ENCODE peak calls at places on chromosomes 16 and 17, in seven cellular contexts. T is mesendoderm, J is IMR-90, U is H1, Q is H9, S is neuronal stem cell, D is trophoblast cell. F is an unnamed sample.

GRCh38 chr17:27984816-27985215 is 57.7 kb upstream of the NLK start:
- DNase-seq in S (no peak), T (no peak), D (no peak), J (no peak), U (no peak), Q (no peak), F (no peak)

GRCh38 chr16:77551352-77551751 is 116.5 kb upstream of the ADAMTS18 start:
- DNase-seq in Q (no peak), U (no peak), J (no peak), D (no peak), T (no peak), S (no peak), F (peak)

GRCh38 chr17:30450125-30451027 is 26.8 kb upstream of the GOSR1 start:
- DNase-seq in U (no peak), T (no peak), J (peak), S (no peak), D (peak), Q (no peak), F (peak)

GRCh38 chr17:22286337-22287041 is 594.2 kb downstream of the KCNJ18 start:
- DNase-seq in T (no peak), D (no peak), J (no peak), Q (no peak), U (no peak), S (no peak), F (no peak)

GRCh38 chr16:48164907-48165715 is 9.3 kb upstream of the ABCC12 start:
- DNase-seq in J (peak), S (peak), T (peak), U (peak), Q (peak), D (peak), F (peak)

GRCh38 chr17:82384730-82385429 is 13.3 kb downstream of the UTS2R start:
- DNase-seq in D (peak), U (no peak), S (no peak), T (peak), Q (peak), J (peak), F (peak)

GRCh38 chr16:77974883-77975282 is 47.5 kb upstream of the CLEC3A start:
- DNase-seq in J (no peak), D (no peak), Q (peak), U (peak), S (peak), T (peak), F (no peak)

GRCh38 chr17:76544123-76544915 is 4.5 kb downstream of the PRCD start:
- DNase-seq in D (no peak), U (no peak), T (peak), S (no peak), Q (peak), J (no peak), F (peak)

GRCh38 chr16:4508806-4509205 is 29.8 kb downstream of the CDIP1 start:
- DNase-seq in J (no peak), U (no peak), T (no peak), Q (no peak), D (no peak), S (no peak), F (no peak)

GRCh38 chr16:86665319-86665675 is 86.9 kb downstream of the FOXL1 start:
- DNase-seq in J (peak), T (no peak), S (no peak), Q (no peak), D (no peak), U (no peak), F (peak)

GRCh38 chr17:36629252-36629847 is 28.0 kb downstream of the MRM1 start:
- DNase-seq in Q (peak), T (peak), U (peak), J (peak), D (peak), S (peak), F (peak)

GRCh38 chr17:80694085-80694991 is 149.7 kb downstream of the RPTOR start:
- DNase-seq in J (no peak), Q (no peak), T (no peak), D (no peak), U (no peak), S (no peak), F (no peak)

GRCh38 chr17:60159479-60159866 is 9.7 kb downstream of the CA4 start:
- DNase-seq in D (no peak), J (no peak), T (no peak), U (no peak), S (no peak), Q (no peak), F (no peak)

GRCh38 chr16:51875834-51876725 is 670.9 kb downstream of the TOX3 start:
- DNase-seq in U (no peak), D (no peak), S (no peak), J (no peak), Q (peak), T (no peak), F (peak)

GRCh38 chr17:14784997-14785696 is 480.0 kb downstream of the PMP22 start:
- DNase-seq in D (peak), T (peak), U (no peak), J (no peak), S (no peak), Q (peak), F (no peak)

GRCh38 chr16:72560617-72561016 is 388.7 kb upstream of the PMFBP1 start:
- DNase-seq in T (no peak), D (no peak), S (no peak), J (no peak), Q (no peak), U (no peak), F (peak)

GRCh38 chr17:41689497-41690299 is 1.0 kb downstream of the EIF1 start:
- DNase-seq in S (peak), D (no peak), T (peak), J (peak), Q (no peak), U (peak), F (peak)

GRCh38 chr16:19375561-19376158 is 42.0 kb upstream of the TMC5 start:
- DNase-seq in Q (peak), J (peak), T (peak), U (no peak), D (peak), S (peak), F (peak)

GRCh38 chr16:16124974-16125373 is 98.3 kb downstream of the ABCC6 start:
- DNase-seq in Q (no peak), D (no peak), J (no peak), U (no peak), S (no peak), T (no peak), F (no peak)

GRCh38 chr16:12020007-12020406 is 43.5 kb downstream of the SNX29 start:
- DNase-seq in T (no peak), Q (no peak), J (no peak), U (no peak), S (no peak), D (no peak), F (no peak)

GRCh38 chr17:9266031-9266680 is 244.8 kb downstream of the NTN1 start:
- DNase-seq in J (no peak), T (peak), U (no peak), D (peak), S (no peak), Q (no peak), F (no peak)

GRCh38 chr17:9270921-9271320 is 249.6 kb downstream of the NTN1 start:
- DNase-seq in S (no peak), U (no peak), Q (no peak), D (peak), J (no peak), T (peak), F (no peak)

GRCh38 chr17:9269350-9270035 is 248.2 kb downstream of the NTN1 start:
- DNase-seq in J (no peak), U (no peak), Q (no peak), S (no peak), D (no peak), T (no peak), F (no peak)

GRCh38 chr17:9266769-9267168 is 245.5 kb downstream of the NTN1 start:
- DNase-seq in J (no peak), T (no peak), S (no peak), Q (no peak), U (no peak), D (peak), F (no peak)

GRCh38 chr17:9268546-9268945 is 247.2 kb downstream of the NTN1 start:
- DNase-seq in J (peak), U (no peak), D (peak), S (no peak), Q (no peak), T (no peak), F (no peak)
- H2AK5ac ChIP-seq in J (no peak), U (no peak), D (no peak), S (no peak), Q (no peak), T (no peak), F (no peak)

GRCh38 chr16:26709175-26709574 is 357.6 kb upstream of the C16orf82 start:
- DNase-seq in J (no peak), T (peak), U (no peak), Q (peak), S (no peak), D (no peak), F (no peak)
- H2AK5ac ChIP-seq in J (no peak), T (no peak), U (no peak), Q (no peak), S (no peak), D (no peak), F (no peak)

DNA sequence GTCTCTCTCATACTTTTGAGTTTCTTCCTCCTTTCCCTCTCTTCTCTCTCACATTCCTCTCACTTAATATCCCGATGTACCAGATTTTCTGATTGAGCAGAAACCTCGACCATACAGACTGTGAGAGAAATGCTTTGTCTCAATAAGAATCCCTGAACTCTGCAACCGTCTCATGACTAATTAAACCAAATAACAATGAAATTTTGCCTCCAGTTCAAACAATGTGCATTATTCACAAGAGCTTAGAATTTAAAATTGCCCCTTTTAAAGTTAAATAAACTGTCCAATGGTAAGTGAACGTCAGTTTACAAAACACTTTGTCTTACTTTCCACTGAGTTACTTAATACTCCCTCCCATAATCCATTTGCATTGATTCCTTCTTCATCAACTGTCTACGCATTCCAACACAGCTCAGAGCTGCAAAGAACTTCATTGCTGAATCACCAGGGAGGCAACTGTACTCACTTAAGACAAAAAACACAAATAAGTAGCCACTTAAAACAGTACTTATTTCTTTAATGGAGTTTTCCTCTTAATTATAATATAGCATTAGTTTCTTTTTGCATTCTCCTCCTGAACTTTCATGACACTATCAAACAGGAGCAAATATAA is 4.9 kb downstream of the CDH11 start:
- DNase-seq in T (no peak), S (no peak), Q (no peak), U (no peak), D (no peak), J (peak), F (peak)
- H2AK5ac ChIP-seq in T (no peak), S (no peak), Q (no peak), U (no peak), D (no peak), J (no peak), F (no peak)

DNA sequence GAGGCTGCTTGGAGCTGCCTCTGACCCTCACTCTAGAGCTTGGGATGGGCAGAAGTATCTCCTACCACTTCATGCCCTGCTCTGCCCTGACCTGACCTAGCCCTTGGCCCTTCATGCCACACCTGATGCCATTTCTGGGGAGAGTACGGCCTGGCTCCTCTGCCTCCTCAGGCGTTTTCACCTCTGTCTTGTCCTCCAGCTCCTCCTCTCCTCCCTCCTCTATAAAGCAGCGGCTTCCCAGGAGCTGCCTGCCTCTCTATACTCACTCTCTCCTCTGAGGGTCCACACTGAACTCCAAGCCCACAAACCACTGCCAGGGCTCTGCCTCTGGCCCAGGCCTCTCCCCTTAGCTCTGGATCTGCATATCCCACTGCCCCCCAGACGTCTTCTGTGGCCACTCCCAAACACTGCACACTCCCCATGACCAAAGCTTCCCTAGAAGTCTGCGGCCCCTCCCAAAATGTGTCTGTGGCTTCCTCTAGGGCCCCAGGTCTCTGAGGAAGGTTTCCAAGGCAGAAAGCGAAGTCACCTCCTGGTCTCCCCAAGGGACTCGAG is 52.6 kb downstream of the PITPNM3 start:
- DNase-seq in S (no peak), U (no peak), J (no peak), D (no peak), Q (no peak), T (no peak), F (no peak)
- H2AK5ac ChIP-seq in S (no peak), U (no peak), J (no peak), D (no peak), Q (no peak), T (no peak), F (no peak)

GRCh38 chr17:65230040-65230439 is 92.9 kb downstream of the RGS9 start:
- DNase-seq in U (no peak), D (no peak), Q (no peak), S (no peak), T (peak), J (no peak), F (no peak)

GRCh38 chr17:65229596-65229995 is 92.4 kb downstream of the RGS9 start:
- DNase-seq in J (no peak), U (no peak), D (no peak), T (no peak), S (no peak), Q (no peak), F (no peak)

GRCh38 chr17:65228734-65229390 is 91.7 kb downstream of the RGS9 start:
- DNase-seq in T (peak), Q (no peak), D (no peak), U (no peak), S (no peak), J (peak), F (peak)

GRCh38 chr17:65227637-65228036 is 90.5 kb downstream of the RGS9 start:
- DNase-seq in D (no peak), Q (no peak), J (no peak), U (no peak), T (no peak), S (no peak), F (no peak)

DNA sequence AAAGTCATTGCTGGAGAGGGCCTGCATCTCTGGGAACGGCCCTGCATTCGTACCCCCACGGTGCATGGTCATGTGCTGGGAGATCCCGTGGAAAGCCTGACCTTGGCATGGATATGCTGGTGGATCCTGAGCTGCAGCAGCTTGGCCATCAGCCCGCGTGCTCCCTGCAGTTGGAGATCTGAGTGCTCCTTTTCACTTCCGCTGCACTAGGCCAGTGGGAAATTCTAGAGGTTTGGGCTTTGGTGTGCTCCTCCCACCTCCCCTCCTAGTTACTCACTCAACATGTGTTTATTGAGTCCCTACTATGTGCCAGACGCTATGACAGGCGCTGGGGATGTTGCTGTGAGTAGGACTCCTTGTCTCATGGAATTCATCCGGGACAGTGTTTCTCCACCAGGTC is 91.1 kb downstream of the RGS9 start:
- DNase-seq in T (peak), S (no peak), Q (no peak), U (no peak), J (no peak), D (no peak), F (peak)
- H2AK5ac ChIP-seq in T (no peak), S (no peak), Q (no peak), U (no peak), J (no peak), D (no peak), F (no peak)

GRCh38 chr17:7931709-7932482 is at the start of the genes CNTROB and TRAPPC1:
- DNase-seq in S (peak), J (peak), U (peak), Q (peak), T (peak), D (peak), F (peak)
- H2AK5ac ChIP-seq in S (no peak), J (peak), U (no peak), Q (no peak), T (no peak), D (peak), F (no peak)

GRCh38 chr16:73956592-73957495 is 339.8 kb upstream of the PSMD7 start:
- DNase-seq in D (peak), S (peak), J (peak), T (peak), U (peak), Q (peak), F (peak)
- H2AK5ac ChIP-seq in D (no peak), S (no peak), J (no peak), T (no peak), U (no peak), Q (no peak), F (no peak)

GRCh38 chr17:1730345-1731193 is 6.1 kb downstream of the WDR81 start:
- DNase-seq in U (no peak), T (no peak), Q (no peak), D (peak), J (peak), S (no peak), F (peak)
- H2AK5ac ChIP-seq in U (no peak), T (no peak), Q (no peak), D (no peak), J (no peak), S (no peak), F (peak)

DNA sequence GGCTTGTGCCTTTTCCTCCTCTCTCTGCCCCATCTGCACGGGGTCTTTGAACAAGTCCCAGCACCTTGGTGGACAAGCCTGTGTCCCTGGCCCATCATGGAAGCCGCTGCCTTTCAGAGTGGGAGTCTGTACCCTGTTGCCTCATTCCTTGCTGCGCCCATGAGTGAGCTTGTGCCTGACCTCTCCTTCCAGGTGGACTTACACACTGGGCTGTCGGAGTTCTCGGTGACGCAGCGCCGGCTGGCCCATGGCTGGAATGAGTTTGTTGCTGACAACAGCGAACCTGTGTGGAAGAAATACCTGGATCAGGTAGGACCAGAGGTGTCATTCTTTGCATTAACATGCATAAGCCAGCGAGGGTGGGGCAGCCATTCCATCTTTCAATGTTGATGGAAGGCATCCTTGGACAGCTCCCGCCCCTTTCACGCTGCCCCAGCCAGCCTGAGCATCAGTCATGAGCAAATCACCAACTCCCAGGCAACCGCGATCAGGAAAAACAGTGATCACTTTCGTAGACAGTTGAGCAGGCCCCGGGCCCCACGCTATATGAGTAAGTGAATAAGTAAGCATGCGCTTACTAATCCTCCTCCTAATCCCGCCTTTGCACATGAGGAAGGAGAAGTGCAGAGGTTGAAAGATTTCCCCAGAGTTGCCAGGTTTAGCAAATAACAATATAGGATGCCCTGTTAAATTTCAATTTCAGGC is 36.8 kb downstream of the ATP2C2 start:
- DNase-seq in S (no peak), D (no peak), U (no peak), T (no peak), J (no peak), Q (no peak), F (no peak)
- H2AK5ac ChIP-seq in S (peak), D (no peak), U (no peak), T (no peak), J (no peak), Q (no peak), F (no peak)

F was measured in mesenchymal stem cell.